ENCODE peak calls at places on chromosomes 2 and 18, in nine cellular contexts. F is stimulated activated CD4-positive, alpha-beta T cell treated with anti-CD3 and anti-CD28 coated beads, Interleukin-2, amount 100 ng/mL, for 24 hours; V is IMR-90; T is T follicular helper cell; Q is omental fat pad; O is H7; L is T-helper 1 cell; B is AG08395; S is CD4-positive, alpha-beta memory T cell. G is an unnamed sample.
A peak's percentile ranks its signal among the peaks of the same experiment; 100 is the strongest.

GRCh38 chr18:48032876-48033769 is 102.7 kb upstream of the SMAD2 start:
- DNase-seq in Q (no peak), V (peak; percentile 53), L (no peak), S (no peak), B (peak; percentile 64), T (no peak), F (no peak), O (no peak), G (no peak)

GRCh38 chr2:37560863-37561614 is 110.4 kb downstream of the CDC42EP3 start:
- DNase-seq in O (no peak), T (no peak), L (no peak), S (no peak), B (no peak), V (no peak), F (no peak), Q (no peak), G (peak; percentile 68)

GRCh38 chr18:55868909-55869308 is 280.9 kb upstream of the TCF4 start:
- DNase-seq in V (peak; percentile 76), L (no peak), F (no peak), S (no peak), T (no peak), Q (no peak), B (no peak), O (no peak), G (peak; percentile 31)

GRCh38 chr2:28583899-28584553 is 88.2 kb downstream of the PLB1 start:
- DNase-seq in O (peak; percentile 35), S (no peak), Q (peak; percentile 68), L (no peak), T (no peak), V (peak; percentile 97), B (peak; percentile 94), F (peak; percentile 75), G (peak; percentile 95)

GRCh38 chr2:25936889-25937545 is 45.3 kb downstream of the KIF3C start:
- DNase-seq in F (no peak), Q (no peak), S (no peak), L (no peak), O (no peak), V (no peak), T (no peak), B (no peak), G (no peak)

GRCh38 chr2:38666578-38666926 is 638 bp downstream of the GALM start:
- DNase-seq in S (peak; percentile 47), T (no peak), F (peak; percentile 19), B (no peak), V (peak; percentile 32), Q (no peak), L (no peak), O (peak; percentile 34), G (no peak)

GRCh38 chr18:76363451-76364120 is 131.5 kb downstream of the ZNF516 start:
- DNase-seq in O (no peak), S (no peak), T (no peak), L (no peak), Q (no peak), B (peak; percentile 45), V (peak; percentile 87), F (no peak), G (no peak)

GRCh38 chr2:121034551-121034950 is 250.5 kb downstream of the TFCP2L1 start:
- DNase-seq in L (no peak), B (no peak), S (no peak), T (no peak), F (no peak), Q (no peak), O (no peak), V (no peak), G (no peak)

GRCh38 chr18:44742741-44743311 is 62.1 kb downstream of the SETBP1 start:
- DNase-seq in O (peak; percentile 16), V (peak; percentile 29), F (no peak), T (no peak), Q (no peak), B (peak; percentile 62), L (no peak), S (no peak), G (no peak)

GRCh38 chr18:48851563-48851962 is 99.2 kb downstream of the SMAD7 start:
- DNase-seq in V (no peak), B (no peak), L (no peak), O (peak; percentile 82), F (no peak), T (no peak), S (no peak), Q (no peak), G (no peak)

GRCh38 chr2:71852141-71852711 is 295.4 kb downstream of the CYP26B1 start:
- DNase-seq in V (no peak), F (no peak), O (peak; percentile 75), T (no peak), Q (no peak), L (no peak), B (peak; percentile 60), S (no peak), G (no peak)

GRCh38 chr2:10982931-10983701 is 71.4 kb downstream of the KCNF1 start:
- DNase-seq in L (no peak), B (peak; percentile 24), O (no peak), Q (no peak), S (no peak), T (no peak), V (peak; percentile 16), F (no peak), G (no peak)

GRCh38 chr2:71581015-71581414 is 127.7 kb downstream of the DYSF start:
- DNase-seq in T (no peak), V (no peak), L (no peak), O (no peak), Q (no peak), F (no peak), B (peak; percentile 19), S (no peak), G (no peak)